ENCODE peak calls at places on chromosomes 7 and 10, in seven cellular contexts. V is activated naive CD8-positive, alpha-beta T cell treated with anti-CD3 and anti-CD28 coated beads, Interleukin-2, amount 50 U/mL, for 24 hours; Y is GOT3; Q is neural crest cell; P is G401; B is glutamatergic neuron; U is coronary artery. E is an unnamed sample.
A peak's percentile ranks its signal among the peaks of the same experiment; 100 is the strongest.

GRCh38 chr10:117925369-117925768 is 121.4 kb downstream of the RAB11FIP2 start:
- DNase-seq in V (no peak), Y (no peak), Q (no peak), P (no peak), B (no peak), U (no peak), E (no peak)

GRCh38 chr10:131874991-131875451 is 25.8 kb upstream of the PPP2R2D start:
- DNase-seq in V (peak; percentile 75), Y (peak; percentile 26), Q (peak; percentile 93), P (peak; percentile 83), B (peak; percentile 93), U (no peak), E (peak; percentile 69)

GRCh38 chr7:2523941-2524807 is 4.6 kb downstream of the LFNG start:
- DNase-seq in V (no peak), Y (no peak), Q (peak; percentile 67), P (peak; percentile 63), B (peak; percentile 52), U (no peak), E (peak; percentile 80)

GRCh38 chr7:138625849-138626230 is 75.3 kb downstream of the SVOPL start:
- DNase-seq in V (peak; percentile 15), Y (no peak), Q (no peak), P (no peak), B (no peak), U (no peak), E (no peak)

GRCh38 chr7:1889556-1890181 is 219.6 kb downstream of the ELFN1 start:
- DNase-seq in V (no peak), Y (no peak), Q (no peak), P (no peak), B (peak; percentile 10), U (no peak), E (no peak)

GRCh38 chr7:44608916-44609648 is 2.7 kb downstream of the OGDH start:
- DNase-seq in V (peak; percentile 26), Y (no peak), Q (no peak), P (no peak), B (no peak), U (peak; percentile 69), E (no peak)

GRCh38 chr7:16644987-16645592 is 464 bp downstream of the ANKMY2 start:
- DNase-seq in V (peak; percentile 29), Y (no peak), Q (peak; percentile 14), P (no peak), B (peak; percentile 67), U (peak; percentile 74), E (no peak)

GRCh38 chr7:36082910-36083309 is 70.1 kb upstream of the EEPD1 start:
- DNase-seq in V (no peak), Y (no peak), Q (no peak), P (no peak), B (no peak), U (peak; percentile 62), E (no peak)

GRCh38 chr7:27922907-27923306 is 182.9 kb downstream of the TAX1BP1 start:
- DNase-seq in V (no peak), Y (no peak), Q (no peak), P (no peak), B (peak; percentile 61), U (no peak), E (no peak)

GRCh38 chr10:32951111-32951510 is 6.9 kb downstream of the ITGB1 start:
- DNase-seq in V (no peak), Y (no peak), Q (no peak), P (no peak), B (no peak), U (no peak), E (no peak)

GRCh38 chr10:131109746-131110145 is 201.8 kb downstream of the TCERG1L start:
- DNase-seq in V (no peak), Y (no peak), Q (no peak), P (peak; percentile 90), B (no peak), U (no peak), E (peak; percentile 67)

E was measured in occipital lobe.